ENCODE peak calls at places on chromosome X, in four cellular contexts. L is MM.1S, V is GM23248, G is fibroblast of lung. U is an unnamed sample.

GRCh38 chrX:149881081-149881711 is at the start of gene MAGEA8:
- DNase-seq in L (no peak), V (no peak), G (no peak), U (peak; percentile 60)

GRCh38 chrX:108642273-108642628 is 94.1 kb downstream of the IRS4 start:
- DNase-seq in L (peak; percentile 37), V (no peak), G (no peak), U (no peak)

GRCh38 chrX:34382416-34382815 is 250.3 kb upstream of the FAM47A start:
- DNase-seq in L (no peak), V (peak; percentile 2), G (peak; percentile 24), U (no peak)

GRCh38 chrX:100643943-100644587 is at the start of gene SRPX2:
- DNase-seq in L (no peak), V (peak; percentile 90), G (peak; percentile 91), U (peak; percentile 40)

GRCh38 chrX:68920541-68920940 is 91.7 kb downstream of the EFNB1 start:
- DNase-seq in L (no peak), V (no peak), G (no peak), U (no peak)

GRCh38 chrX:47358387-47359065 is 11.9 kb upstream of the ZNF157 start:
- DNase-seq in L (no peak), V (no peak), G (no peak), U (no peak)

GRCh38 chrX:14529288-14529989 is at the start of gene GLRA2:
- DNase-seq in L (peak; percentile 33), V (peak; percentile 48), G (peak; percentile 5), U (peak; percentile 10)

GRCh38 chrX:1140236-1140681 is 72.2 kb downstream of the CRLF2 start:
- DNase-seq in L (no peak), V (no peak), G (no peak), U (no peak)

GRCh38 chrX:102651968-102652744 is 873 bp downstream of the GPRASP1 start:
- DNase-seq in L (no peak), V (peak; percentile 52), G (peak; percentile 35), U (no peak)

GRCh38 chrX:1421433-1422134 is 29.7 kb upstream of the SLC25A6 start:
- DNase-seq in L (no peak), V (no peak), G (no peak), U (no peak)

GRCh38 chrX:30060718-30061117 is 154.6 kb upstream of the MAGEB2 start:
- DNase-seq in L (no peak), V (peak; percentile 16), G (peak; percentile 6), U (no peak)

GRCh38 chrX:16828126-16828908 is 41.8 kb downstream of the RBBP7 start:
- DNase-seq in L (no peak), V (peak; percentile 60), G (peak; percentile 93), U (no peak)

GRCh38 chrX:17596546-17597205 is 140.6 kb upstream of the SCML1 start:
- DNase-seq in L (no peak), V (no peak), G (peak; percentile 55), U (no peak)

GRCh38 chrX:2680486-2681348 is 10.4 kb upstream of the CD99 start:
- DNase-seq in L (no peak), V (no peak), G (no peak), U (no peak)

GRCh38 chrX:13899607-13900006 is 82.7 kb upstream of the GPM6B start:
- DNase-seq in L (no peak), V (peak; percentile 86), G (peak; percentile 88), U (no peak)

GRCh38 chrX:43750248-43750676 is 94.2 kb downstream of the MAOA start:
- DNase-seq in L (peak; percentile 70), V (peak; percentile 59), G (peak; percentile 46), U (peak; percentile 74)

GRCh38 chrX:7926501-7926900 is 712 bp downstream of the PNPLA4 start:
- DNase-seq in L (no peak), V (peak; percentile 10), G (peak; percentile 36), U (no peak)

GRCh38 chrX:21509912-21510311 is 135.7 kb downstream of the CNKSR2 start:
- DNase-seq in L (no peak), V (peak; percentile 18), G (peak; percentile 64), U (no peak)

GRCh38 chrX:40660381-40660780 is 13.0 kb upstream of the CXorf38 start:
- DNase-seq in L (no peak), V (no peak), G (no peak), U (no peak)

GRCh38 chrX:2692221-2693122 is 1.4 kb downstream of the CD99 start:
- DNase-seq in L (no peak), V (peak; percentile 70), G (peak; percentile 85), U (peak; percentile 86)

GRCh38 chrX:37943554-37943953 is 62.8 kb upstream of the SYTL5 start:
- DNase-seq in L (no peak), V (no peak), G (no peak), U (no peak)

GRCh38 chrX:405149-405548 is 18.4 kb upstream of the PPP2R3B start:
- DNase-seq in L (no peak), V (no peak), G (no peak), U (no peak)

GRCh38 chrX:10485331-10485730 is 135.1 kb downstream of the MID1 start:
- DNase-seq in L (no peak), V (peak; percentile 38), G (peak; percentile 48), U (no peak)

GRCh38 chrX:10483191-10483808 is 137.1 kb downstream of the MID1 start:
- DNase-seq in L (no peak), V (no peak), G (peak; percentile 27), U (no peak)

GRCh38 chrX:10486373-10486772 is 134.0 kb downstream of the MID1 start:
- DNase-seq in L (no peak), V (peak; percentile 89), G (peak; percentile 81), U (peak; percentile 84)

GRCh38 chrX:10482708-10483107 is 137.7 kb downstream of the MID1 start:
- DNase-seq in L (no peak), V (no peak), G (no peak), U (no peak)

DNA sequence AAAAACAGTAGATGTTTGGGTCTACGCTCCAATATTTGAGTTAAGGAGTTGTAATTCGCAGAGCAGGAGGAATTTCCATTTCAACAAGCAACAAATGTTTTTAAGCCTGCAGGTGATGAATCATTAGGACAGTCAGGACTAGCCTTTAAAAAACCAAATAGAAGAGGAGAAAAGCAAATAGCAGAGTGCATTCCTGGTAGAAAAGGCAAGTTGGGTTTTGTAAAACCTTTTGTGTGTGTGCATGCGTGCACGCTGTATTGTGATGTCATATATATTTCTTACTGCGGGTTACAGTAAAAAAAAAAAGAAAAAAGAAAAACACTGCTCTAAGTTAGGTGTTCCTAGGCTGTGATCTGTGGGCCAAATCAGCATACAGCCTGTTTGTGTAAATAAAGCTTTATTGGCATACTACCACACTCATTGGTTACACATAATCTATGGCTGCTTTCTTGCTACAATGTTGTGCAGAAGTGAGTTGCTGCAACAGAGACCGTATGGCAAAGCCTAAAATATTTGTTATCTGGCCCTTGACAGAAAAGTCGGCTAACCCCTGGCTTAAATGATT is 135.6 kb downstream of the MID1 start:
- DNase-seq in L (no peak), V (peak; percentile 27), G (peak; percentile 69), U (no peak)
- H3K9ac ChIP-seq in L (no peak overlapping the region), V (no peak overlapping the region), G (no peak overlapping the region), U (no peak overlapping the region)

GRCh38 chrX:70169281-70169680 is 8.0 kb upstream of the DGAT2L6 start:
- DNase-seq in L (no peak), V (no peak), G (no peak), U (no peak)
- H3K9ac ChIP-seq in L (no peak overlapping the region), V (no peak overlapping the region), G (no peak overlapping the region), U (no peak overlapping the region)

DNA sequence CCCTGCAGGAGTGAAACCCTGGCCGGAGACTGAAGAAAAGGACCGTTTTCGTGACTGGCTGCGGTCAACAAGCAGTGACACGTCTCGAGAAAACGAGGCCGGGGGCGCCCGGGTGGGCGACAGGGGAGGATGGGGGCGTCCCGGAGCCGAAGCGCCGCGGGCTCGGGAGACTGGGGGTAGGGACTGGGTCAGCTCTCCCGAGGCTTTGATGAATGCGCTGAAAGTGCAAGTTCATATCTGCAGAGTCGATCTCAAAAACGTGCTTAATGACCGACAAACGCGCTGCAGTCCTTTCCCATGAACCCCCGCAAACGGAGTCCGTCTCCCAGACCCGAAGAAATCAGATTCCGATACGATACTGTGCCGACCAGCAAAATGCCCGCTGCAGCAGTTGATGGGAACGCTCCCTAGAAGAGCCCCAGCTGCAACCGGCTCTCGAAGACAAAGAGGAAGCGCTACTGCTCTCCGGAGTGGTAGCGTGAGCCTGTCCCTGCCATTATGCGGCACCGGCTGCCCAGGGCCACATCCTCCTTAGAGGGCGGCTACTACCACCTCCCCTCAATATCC is 806 bp upstream of the CD99L2 start:
- DNase-seq in L (peak; percentile 22), V (peak; percentile 63), G (peak; percentile 15), U (peak; percentile 30)
- H3K9ac ChIP-seq in L (peak overlapping the region; percentile 66), V (peak overlapping the region; percentile 71), G (peak overlapping the region; percentile 30), U (peak overlapping the region; percentile 36)

DNA sequence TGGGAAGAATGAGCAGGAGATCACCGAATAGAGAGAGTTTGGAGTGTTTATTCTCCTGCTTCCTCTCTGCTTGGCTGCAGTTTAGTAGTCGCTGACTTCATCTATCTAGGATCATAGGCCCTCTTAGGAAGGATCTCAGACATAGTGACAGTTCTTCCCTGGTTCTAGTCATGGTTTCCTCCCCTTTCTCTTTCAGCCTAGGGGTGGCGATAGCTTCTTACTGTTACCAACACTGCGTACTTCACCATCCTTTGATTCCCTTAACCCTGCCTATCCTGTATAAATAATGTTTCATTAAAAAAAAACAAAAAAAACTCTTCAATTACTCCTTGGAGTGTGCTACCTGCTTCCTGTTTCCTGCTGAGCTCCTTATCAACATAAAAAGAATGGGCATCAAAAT is 103.8 kb downstream of the DDX53 start:
- DNase-seq in L (no peak), V (no peak), G (no peak), U (no peak)
- H3K9ac ChIP-seq in L (no peak overlapping the region), V (no peak overlapping the region), G (no peak overlapping the region), U (no peak overlapping the region)

GRCh38 chrX:54359408-54359807 is 1.6 kb upstream of the WNK3 start:
- DNase-seq in L (no peak), V (no peak), G (peak; percentile 1), U (no peak)
- H3K9ac ChIP-seq in L (no peak overlapping the region), V (no peak overlapping the region), G (no peak overlapping the region), U (no peak overlapping the region)